ENCODE peak calls at places on chromosomes 3 and 15, in eight cellular contexts. One of them, this sample, is unnamed.

GRCh38 chr15:42863572-42864239 is 56.9 kb downstream of the TTBK2 start:
- DNase-seq in SJSA1: no peak
- DNase-seq in mucosa of gallbladder: no peak
- DNase-seq in cardiac fibroblast: peak
- DNase-seq in Right ventricle myocardium superior: no peak
- DNase-seq in GM19239: no peak
- DNase-seq in activated CD4-positive, alpha-beta T cell treated with anti-CD3 and anti-CD28 coated beads, Interleukin-2, amount 50 U/mL, for 24 hours: no peak
- DNase-seq in AG20443: no peak
- DNase-seq in this sample: no peak

GRCh38 chr3:8742921-8743605 is 9.5 kb downstream of the CAV3 start:
- DNase-seq in SJSA1: peak
- DNase-seq in mucosa of gallbladder: no peak
- DNase-seq in cardiac fibroblast: peak
- DNase-seq in Right ventricle myocardium superior: no peak
- DNase-seq in GM19239: no peak
- DNase-seq in activated CD4-positive, alpha-beta T cell treated with anti-CD3 and anti-CD28 coated beads, Interleukin-2, amount 50 U/mL, for 24 hours: no peak
- DNase-seq in AG20443: peak
- DNase-seq in this sample: no peak

GRCh38 chr3:196994056-196994455 is 25.4 kb upstream of the PIGZ start:
- DNase-seq in SJSA1: no peak
- DNase-seq in mucosa of gallbladder: no peak
- DNase-seq in cardiac fibroblast: no peak
- DNase-seq in Right ventricle myocardium superior: no peak
- DNase-seq in GM19239: no peak
- DNase-seq in activated CD4-positive, alpha-beta T cell treated with anti-CD3 and anti-CD28 coated beads, Interleukin-2, amount 50 U/mL, for 24 hours: no peak
- DNase-seq in AG20443: no peak
- DNase-seq in this sample: no peak

GRCh38 chr3:181726351-181727121 is 14.8 kb downstream of the SOX2 start:
- DNase-seq in SJSA1: peak
- DNase-seq in mucosa of gallbladder: no peak
- DNase-seq in cardiac fibroblast: no peak
- DNase-seq in Right ventricle myocardium superior: no peak
- DNase-seq in GM19239: no peak
- DNase-seq in activated CD4-positive, alpha-beta T cell treated with anti-CD3 and anti-CD28 coated beads, Interleukin-2, amount 50 U/mL, for 24 hours: no peak
- DNase-seq in AG20443: no peak
- DNase-seq in this sample: peak

GRCh38 chr3:12421132-12421531 is 63.1 kb upstream of the TSEN2 start:
- DNase-seq in SJSA1: no peak
- DNase-seq in mucosa of gallbladder: no peak
- DNase-seq in cardiac fibroblast: no peak
- DNase-seq in Right ventricle myocardium superior: no peak
- DNase-seq in GM19239: no peak
- DNase-seq in activated CD4-positive, alpha-beta T cell treated with anti-CD3 and anti-CD28 coated beads, Interleukin-2, amount 50 U/mL, for 24 hours: no peak
- DNase-seq in AG20443: no peak
- DNase-seq in this sample: no peak

GRCh38 chr15:67146875-67147381 is 81.5 kb downstream of the SMAD3 start:
- DNase-seq in SJSA1: peak
- DNase-seq in mucosa of gallbladder: peak
- DNase-seq in cardiac fibroblast: peak
- DNase-seq in Right ventricle myocardium superior: peak
- DNase-seq in GM19239: no peak
- DNase-seq in activated CD4-positive, alpha-beta T cell treated with anti-CD3 and anti-CD28 coated beads, Interleukin-2, amount 50 U/mL, for 24 hours: no peak
- DNase-seq in AG20443: peak
- DNase-seq in this sample: peak

GRCh38 chr3:42014443-42014945 is 52.6 kb upstream of the ULK4 start:
- DNase-seq in SJSA1: no peak
- DNase-seq in mucosa of gallbladder: no peak
- DNase-seq in cardiac fibroblast: peak
- DNase-seq in Right ventricle myocardium superior: no peak
- DNase-seq in GM19239: no peak
- DNase-seq in activated CD4-positive, alpha-beta T cell treated with anti-CD3 and anti-CD28 coated beads, Interleukin-2, amount 50 U/mL, for 24 hours: no peak
- DNase-seq in AG20443: no peak
- DNase-seq in this sample: no peak

GRCh38 chr3:73235768-73236167 is 174.3 kb downstream of the EBLN2 start:
- DNase-seq in SJSA1: no peak
- DNase-seq in mucosa of gallbladder: no peak
- DNase-seq in cardiac fibroblast: no peak
- DNase-seq in Right ventricle myocardium superior: no peak
- DNase-seq in GM19239: no peak
- DNase-seq in activated CD4-positive, alpha-beta T cell treated with anti-CD3 and anti-CD28 coated beads, Interleukin-2, amount 50 U/mL, for 24 hours: no peak
- DNase-seq in AG20443: no peak
- DNase-seq in this sample: no peak

GRCh38 chr15:71447328-71448250 is 332.3 kb downstream of the THSD4 start:
- DNase-seq in SJSA1: peak
- DNase-seq in mucosa of gallbladder: peak
- DNase-seq in cardiac fibroblast: peak
- DNase-seq in Right ventricle myocardium superior: no peak
- DNase-seq in GM19239: no peak
- DNase-seq in activated CD4-positive, alpha-beta T cell treated with anti-CD3 and anti-CD28 coated beads, Interleukin-2, amount 50 U/mL, for 24 hours: no peak
- DNase-seq in AG20443: no peak
- DNase-seq in this sample: no peak

GRCh38 chr3:5692446-5692845 is 504.9 kb downstream of the EDEM1 start:
- DNase-seq in SJSA1: peak
- DNase-seq in mucosa of gallbladder: no peak
- DNase-seq in cardiac fibroblast: no peak
- DNase-seq in Right ventricle myocardium superior: no peak
- DNase-seq in GM19239: no peak
- DNase-seq in activated CD4-positive, alpha-beta T cell treated with anti-CD3 and anti-CD28 coated beads, Interleukin-2, amount 50 U/mL, for 24 hours: no peak
- DNase-seq in AG20443: no peak
- DNase-seq in this sample: no peak

GRCh38 chr3:86973440-86973839 is 17.5 kb downstream of the VGLL3 start:
- DNase-seq in SJSA1: peak
- DNase-seq in mucosa of gallbladder: no peak
- DNase-seq in cardiac fibroblast: peak
- DNase-seq in Right ventricle myocardium superior: no peak
- DNase-seq in GM19239: no peak
- DNase-seq in activated CD4-positive, alpha-beta T cell treated with anti-CD3 and anti-CD28 coated beads, Interleukin-2, amount 50 U/mL, for 24 hours: no peak
- DNase-seq in AG20443: peak
- DNase-seq in this sample: peak

GRCh38 chr3:141482250-141482937 is 4.4 kb upstream of the RASA2 start:
- DNase-seq in SJSA1: peak
- DNase-seq in mucosa of gallbladder: no peak
- DNase-seq in cardiac fibroblast: peak
- DNase-seq in Right ventricle myocardium superior: no peak
- DNase-seq in GM19239: no peak
- DNase-seq in activated CD4-positive, alpha-beta T cell treated with anti-CD3 and anti-CD28 coated beads, Interleukin-2, amount 50 U/mL, for 24 hours: no peak
- DNase-seq in AG20443: peak
- DNase-seq in this sample: no peak

GRCh38 chr15:40252141-40252437 is 13.2 kb downstream of the PAK6 start:
- DNase-seq in SJSA1: no peak
- DNase-seq in mucosa of gallbladder: no peak
- DNase-seq in cardiac fibroblast: no peak
- DNase-seq in Right ventricle myocardium superior: peak
- DNase-seq in GM19239: no peak
- DNase-seq in activated CD4-positive, alpha-beta T cell treated with anti-CD3 and anti-CD28 coated beads, Interleukin-2, amount 50 U/mL, for 24 hours: no peak
- DNase-seq in AG20443: no peak
- DNase-seq in this sample: no peak

GRCh38 chr3:13235897-13236296 is 162.7 kb upstream of the IQSEC1 start:
- DNase-seq in SJSA1: no peak
- DNase-seq in mucosa of gallbladder: no peak
- DNase-seq in cardiac fibroblast: no peak
- DNase-seq in Right ventricle myocardium superior: peak
- DNase-seq in GM19239: no peak
- DNase-seq in activated CD4-positive, alpha-beta T cell treated with anti-CD3 and anti-CD28 coated beads, Interleukin-2, amount 50 U/mL, for 24 hours: no peak
- DNase-seq in AG20443: no peak
- DNase-seq in this sample: no peak

GRCh38 chr3:155424041-155424605 is 130.6 kb upstream of the STRIT1 start:
- DNase-seq in SJSA1: no peak
- DNase-seq in mucosa of gallbladder: no peak
- DNase-seq in cardiac fibroblast: no peak
- DNase-seq in Right ventricle myocardium superior: no peak
- DNase-seq in GM19239: no peak
- DNase-seq in activated CD4-positive, alpha-beta T cell treated with anti-CD3 and anti-CD28 coated beads, Interleukin-2, amount 50 U/mL, for 24 hours: no peak
- DNase-seq in AG20443: no peak
- DNase-seq in this sample: no peak

GRCh38 chr3:67329358-67329757 is 325.1 kb downstream of the SUCLG2 start:
- DNase-seq in SJSA1: no peak
- DNase-seq in mucosa of gallbladder: no peak
- DNase-seq in cardiac fibroblast: no peak
- DNase-seq in Right ventricle myocardium superior: no peak
- DNase-seq in GM19239: no peak
- DNase-seq in activated CD4-positive, alpha-beta T cell treated with anti-CD3 and anti-CD28 coated beads, Interleukin-2, amount 50 U/mL, for 24 hours: no peak
- DNase-seq in AG20443: no peak
- DNase-seq in this sample: peak

GRCh38 chr3:24493951-24494615 is 567 bp downstream of the THRB start:
- DNase-seq in SJSA1: peak
- DNase-seq in mucosa of gallbladder: peak
- DNase-seq in cardiac fibroblast: peak
- DNase-seq in Right ventricle myocardium superior: peak
- DNase-seq in GM19239: no peak
- DNase-seq in activated CD4-positive, alpha-beta T cell treated with anti-CD3 and anti-CD28 coated beads, Interleukin-2, amount 50 U/mL, for 24 hours: no peak
- DNase-seq in AG20443: peak
- DNase-seq in this sample: peak

GRCh38 chr3:102233881-102234280 is 200.9 kb upstream of the ZPLD1 start:
- DNase-seq in SJSA1: no peak
- DNase-seq in mucosa of gallbladder: no peak
- DNase-seq in cardiac fibroblast: no peak
- DNase-seq in Right ventricle myocardium superior: no peak
- DNase-seq in GM19239: no peak
- DNase-seq in activated CD4-positive, alpha-beta T cell treated with anti-CD3 and anti-CD28 coated beads, Interleukin-2, amount 50 U/mL, for 24 hours: no peak
- DNase-seq in AG20443: no peak
- DNase-seq in this sample: no peak